ENCODE peak calls at places on chromosomes 2 and 18, in six cellular contexts. D is nucleus accumbens; N is C1 segment of cervical spinal cord; B is NCI-H2171 treated with DMSO at 0.1 percent for 48 hours; T is activated effector memory CD4-positive, alpha-beta T cell treated with anti-CD3 and anti-CD28 coated beads, Interleukin-2, amount 50 U/mL, for 16 hours; F is HEK293T. Z is an unnamed sample.

GRCh38 chr18:13245481-13246000 is 27.0 kb downstream of the LDLRAD4 start:
- DNase-seq in B (peak), D (no peak), T (peak), F (no peak), N (no peak), Z (no peak)

GRCh38 chr2:46900381-46900780 is 15.2 kb downstream of the MCFD2 start:
- DNase-seq in T (no peak), F (no peak), N (no peak), B (no peak), D (no peak), Z (no peak)

GRCh38 chr18:49548266-49548665 is 13.6 kb upstream of the LIPG start:
- DNase-seq in F (no peak), N (no peak), B (no peak), T (no peak), D (no peak), Z (no peak)

GRCh38 chr2:201643216-201643651 is at the start of gene TMEM237:
- DNase-seq in B (peak), F (peak), N (peak), D (no peak), T (peak), Z (peak)

GRCh38 chr2:216572582-216573578 is 60.3 kb upstream of the IGFBP2 start:
- DNase-seq in D (no peak), N (no peak), B (no peak), F (no peak), T (no peak), Z (peak)

GRCh38 chr18:5461056-5461455 is 82.7 kb downstream of the EPB41L3 start:
- DNase-seq in B (peak), D (no peak), F (no peak), N (no peak), T (no peak), Z (no peak)

GRCh38 chr2:219405958-219406860 is 12.0 kb upstream of the DES start:
- DNase-seq in T (peak), B (no peak), D (no peak), N (no peak), F (no peak), Z (no peak)

GRCh38 chr2:64727013-64727767 is 73.5 kb upstream of the SERTAD2 start:
- DNase-seq in N (no peak), D (no peak), B (no peak), T (no peak), F (no peak), Z (no peak)

GRCh38 chr2:53129851-53130250 is 637.8 kb upstream of the CHAC2 start:
- DNase-seq in N (no peak), F (no peak), B (no peak), T (no peak), D (no peak), Z (no peak)

GRCh38 chr2:62196278-62196901 is 475 bp downstream of the B3GNT2 start:
- DNase-seq in B (peak), F (no peak), N (peak), D (no peak), T (peak), Z (no peak)

GRCh38 chr2:70190086-70190412 is 770 bp downstream of the C2orf42 start:
- DNase-seq in D (no peak), N (peak), T (peak), B (peak), F (peak), Z (no peak)

GRCh38 chr2:177422271-177422670 is 29.7 kb downstream of the AGPS start:
- DNase-seq in D (no peak), T (no peak), B (no peak), N (no peak), F (no peak), Z (no peak)

GRCh38 chr2:40431600-40431955 is 20.3 kb downstream of the SLC8A1 start:
- DNase-seq in D (no peak), F (no peak), T (no peak), B (no peak), N (peak), Z (peak)

GRCh38 chr2:70115646-70116442 is 28.6 kb downstream of the PCBP1 start:
- DNase-seq in B (peak), T (no peak), D (no peak), F (no peak), N (peak), Z (peak)

GRCh38 chr2:73984203-73984921 is at the start of gene TET3:
- DNase-seq in N (peak), D (no peak), F (peak), B (no peak), T (peak), Z (peak)

GRCh38 chr2:191846787-191847620 is at the start of gene CAVIN2:
- DNase-seq in D (no peak), N (no peak), B (no peak), F (no peak), T (no peak), Z (peak)

GRCh38 chr18:75157359-75157758 is 51.6 kb downstream of the PTGR3 start:
- DNase-seq in B (no peak), D (no peak), F (no peak), T (no peak), N (no peak), Z (no peak)

GRCh38 chr2:85712849-85713612 is 18.9 kb downstream of the GNLY start:
- DNase-seq in D (no peak), B (no peak), F (no peak), T (no peak), N (no peak), Z (peak)

GRCh38 chr2:191892391-191892790 is 45.5 kb upstream of the CAVIN2 start:
- DNase-seq in N (no peak), D (no peak), T (no peak), B (no peak), F (no peak), Z (no peak)

GRCh38 chr18:32104516-32104915 is 12.8 kb downstream of the RNF138 start:
- DNase-seq in F (no peak), T (no peak), N (no peak), B (no peak), D (no peak), Z (no peak)

GRCh38 chr2:66538291-66538690 is 103.4 kb downstream of the MEIS1 start:
- DNase-seq in F (no peak), N (no peak), B (no peak), T (no peak), D (no peak), Z (no peak)

GRCh38 chr2:150681120-150681796 is 193.8 kb upstream of the RND3 start:
- DNase-seq in T (no peak), N (no peak), B (no peak), D (no peak), F (no peak), Z (no peak)

Z was measured in left ventricle myocardium superior.